ENCODE peak calls at places on chromosomes 3 and 15, in ten cellular contexts. V is brain microvascular endothelial cell, M is IMR-90, Z is GM10248, T is heart right ventricle, W is fibroblast of mammary gland, U is neural crest cell, I is pancreas, A is HFFc6, N is GM23338. Q is an unnamed sample.

GRCh38 chr15:41934843-41935242 is 37.5 kb downstream of the EHD4 start:
- DNase-seq in T (peak; percentile 45), A (no peak), Z (peak; percentile 50), I (no peak), N (peak; percentile 51), W (no peak), U (no peak), V (no peak), M (no peak), Q (no peak)

GRCh38 chr15:51731549-51732267 is 5.7 kb downstream of the LYSMD2 start:
- DNase-seq in V (peak; percentile 55), W (peak; percentile 71), M (peak; percentile 85), U (no peak), N (peak; percentile 15), Z (peak; percentile 66), I (no peak), A (peak; percentile 22), T (peak; percentile 57), Q (no peak)

GRCh38 chr3:43286886-43287301 is 554 bp downstream of the SNRK start:
- DNase-seq in A (no peak), N (peak; percentile 43), Z (peak; percentile 26), T (no peak), M (no peak), V (no peak), W (peak; percentile 25), U (peak; percentile 11), I (no peak), Q (no peak)

GRCh38 chr3:57544181-57545125 is at the start of gene DNAH12:
- DNase-seq in M (no peak), V (no peak), Z (peak; percentile 39), I (peak; percentile 82), T (no peak), U (peak; percentile 65), A (no peak), W (peak; percentile 17), N (peak; percentile 97), Q (peak; percentile 91)

GRCh38 chr3:23611737-23612295 is 193.9 kb upstream of the UBE2E1 start:
- DNase-seq in V (peak; percentile 68), W (peak; percentile 57), U (no peak), I (peak; percentile 42), M (peak; percentile 80), N (peak; percentile 17), Z (no peak), A (peak; percentile 48), T (peak; percentile 76), Q (no peak)

GRCh38 chr3:52327486-52328290 is 11.6 kb downstream of the DNAH1 start:
- DNase-seq in Z (no peak), N (no peak), U (no peak), I (peak; percentile 13), M (no peak), A (no peak), V (no peak), W (no peak), T (no peak), Q (no peak)

GRCh38 chr15:42146551-42147430 is 9.6 kb downstream of the PLA2G4F start:
- DNase-seq in N (no peak), Z (no peak), T (no peak), I (no peak), V (no peak), A (no peak), W (no peak), M (no peak), U (no peak), Q (no peak)

GRCh38 chr3:149596136-149596770 is 61.6 kb downstream of the WWTR1 start:
- DNase-seq in N (no peak), T (no peak), I (no peak), Z (no peak), W (peak; percentile 47), M (peak; percentile 54), A (no peak), U (no peak), V (no peak), Q (no peak)

GRCh38 chr3:10529809-10530208 is 24.4 kb upstream of the ATP2B2 start:
- DNase-seq in V (no peak), Z (no peak), W (no peak), N (no peak), T (no peak), M (no peak), I (no peak), U (no peak), A (no peak), Q (no peak)

GRCh38 chr15:57306944-57307411 is 69.3 kb upstream of the CGNL1 start:
- DNase-seq in U (no peak), V (no peak), I (peak; percentile 36), T (no peak), M (no peak), N (peak; percentile 74), A (no peak), W (no peak), Z (no peak), Q (no peak)

GRCh38 chr3:52682016-52682415 is 3.7 kb downstream of the PBRM1 start:
- DNase-seq in W (peak; percentile 96), Z (no peak), M (peak; percentile 85), V (peak; percentile 74), U (no peak), I (no peak), T (peak; percentile 19), A (peak; percentile 59), N (peak; percentile 42), Q (no peak)

GRCh38 chr3:177942911-177943310 is 593.3 kb upstream of the KCNMB2 start:
- DNase-seq in N (no peak), I (no peak), M (no peak), U (no peak), T (no peak), A (no peak), V (no peak), W (no peak), Z (no peak), Q (no peak)

GRCh38 chr3:46546896-46547440 is 19.1 kb downstream of the LRRC2 start:
- DNase-seq in A (no peak), V (no peak), T (no peak), U (no peak), M (peak; percentile 25), N (no peak), Z (no peak), W (no peak), I (no peak), Q (no peak)

GRCh38 chr3:152421162-152421561 is 152.4 kb downstream of the MBNL1 start:
- DNase-seq in V (no peak), U (no peak), N (no peak), W (no peak), M (no peak), I (no peak), A (no peak), T (no peak), Z (no peak), Q (no peak)

GRCh38 chr15:35728176-35728938 is 182.4 kb upstream of the DPH6 start:
- DNase-seq in N (no peak), A (no peak), Z (no peak), I (no peak), M (no peak), V (no peak), U (no peak), W (no peak), T (no peak), Q (no peak)
- TF ChIP-seq CTCF in N (no peak), A (no peak), Z (no peak), I (no peak), M (no peak), V (no peak), U (no peak), W (no peak), T (no peak), Q (no peak)

DNA sequence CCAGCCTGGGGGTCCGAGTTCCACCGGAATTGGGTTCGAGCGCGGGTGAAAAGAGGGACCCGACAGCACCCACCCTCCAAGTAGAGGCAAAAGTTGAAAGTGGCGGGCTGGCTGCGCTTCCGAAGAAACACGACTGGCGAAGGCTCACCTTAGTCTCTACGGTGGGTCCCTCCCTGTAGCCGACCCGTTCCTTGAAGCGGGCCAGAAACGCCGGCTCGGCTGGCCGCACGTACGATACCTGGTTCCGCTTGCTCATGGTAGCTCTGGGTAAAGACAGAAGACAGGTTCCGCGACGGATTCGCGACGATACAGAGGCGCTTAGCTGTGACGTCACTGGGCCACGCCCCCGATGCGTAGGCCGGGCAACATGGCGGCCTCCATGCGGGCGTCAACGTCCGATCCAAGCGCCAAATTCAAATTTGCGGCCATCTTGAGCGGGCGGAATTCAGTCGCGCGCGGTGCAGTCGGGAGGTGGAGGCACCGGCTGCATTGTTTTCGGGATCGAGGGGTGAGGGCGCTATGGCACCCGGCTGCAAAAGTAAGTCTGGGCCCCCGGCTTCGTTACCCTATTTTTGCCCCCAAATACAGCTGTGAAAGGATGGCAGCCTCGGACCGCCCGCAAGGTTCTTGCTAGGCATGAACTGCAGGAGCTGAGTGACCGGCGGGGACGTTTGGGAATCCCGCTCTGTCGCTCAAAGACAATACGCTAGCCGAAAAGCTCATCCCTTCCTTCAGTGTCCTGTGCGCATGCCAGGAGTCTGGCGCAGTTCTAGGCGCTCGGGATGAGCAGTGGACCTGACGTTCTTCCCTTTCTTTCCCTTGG is at the start of the genes KIAA1143 and KIF15:
- DNase-seq in T (peak; percentile 95), W (peak; percentile 95), M (peak; percentile 95), I (peak; percentile 98), Z (peak; percentile 96), N (peak; percentile 98), V (peak; percentile 92), A (peak; percentile 91), U (peak; percentile 93), Q (peak; percentile 98)
- TF ChIP-seq CTCF in T (no peak), W (no peak), M (no peak), I (no peak), Z (peak; percentile 18), N (peak; percentile 14), V (peak; percentile 8), A (peak; percentile 34), U (no peak), Q (no peak)

GRCh38 chr15:73858062-73858461 is 15.3 kb upstream of the TBC1D21 start:
- DNase-seq in W (no peak), I (no peak), U (no peak), T (no peak), M (no peak), A (no peak), N (no peak), V (no peak), Z (no peak), Q (no peak)
- TF ChIP-seq CTCF in W (no peak), I (no peak), U (no peak), T (no peak), M (no peak), A (no peak), N (no peak), V (no peak), Z (no peak), Q (no peak)

GRCh38 chr3:156341831-156342416 is 213.0 kb downstream of the SSR3 start:
- DNase-seq in T (no peak), M (no peak), Z (peak; percentile 58), W (no peak), A (no peak), I (no peak), N (peak; percentile 27), U (no peak), V (no peak), Q (no peak)
- TF ChIP-seq CTCF in T (no peak), M (no peak), Z (peak; percentile 31), W (no peak), A (no peak), I (no peak), N (peak; percentile 32), U (no peak), V (peak; percentile 7), Q (no peak)

GRCh38 chr3:127749787-127750225 is 72.5 kb downstream of the MGLL start:
- DNase-seq in Z (no peak), V (no peak), T (no peak), N (peak; percentile 21), I (no peak), U (no peak), M (no peak), A (no peak), W (no peak), Q (no peak)
- TF ChIP-seq CTCF in Z (peak; percentile 16), V (peak; percentile 24), T (peak; percentile 20), N (peak; percentile 28), I (no peak), U (no peak), M (no peak), A (peak; percentile 42), W (no peak), Q (no peak)